ENCODE peak calls at places on chromosomes 5 and 9, in nine cellular contexts. J, E, D, U, W, G, A, X and R are unnamed samples.

GRCh38 chr5:68504306-68504705 is 288.8 kb downstream of the PIK3R1 start:
- DNase-seq in J (no peak), E (no peak), D (no peak), U (no peak), W (no peak), G (no peak), A (no peak), X (no peak), R (no peak)

GRCh38 chr5:80184235-80185023 is 71.4 kb downstream of the SERINC5 start:
- DNase-seq in J (no peak), E (no peak), D (no peak), U (no peak), W (no peak), G (no peak), A (no peak), X (peak), R (no peak)

GRCh38 chr5:33105521-33105941 is 335.2 kb upstream of the TARS1 start:
- DNase-seq in J (no peak), E (no peak), D (no peak), U (no peak), W (peak), G (no peak), A (no peak), X (peak), R (no peak)

GRCh38 chr9:7298123-7298522 is 501.5 kb downstream of the DMAC1 start:
- DNase-seq in J (no peak), E (no peak), D (no peak), U (no peak), W (no peak), G (no peak), A (peak), X (no peak), R (no peak)

GRCh38 chr9:6763244-6763643 is 5.5 kb downstream of the KDM4C start:
- DNase-seq in J (no peak), E (no peak), D (no peak), U (no peak), W (no peak), G (no peak), A (no peak), X (no peak), R (no peak)

GRCh38 chr5:88536146-88536545 is 267.5 kb upstream of the TMEM161B start:
- DNase-seq in J (no peak), E (no peak), D (no peak), U (no peak), W (no peak), G (no peak), A (no peak), X (peak), R (no peak)

GRCh38 chr9:3931996-3932906 is 367.6 kb downstream of the GLIS3 start:
- DNase-seq in J (no peak), E (no peak), D (no peak), U (no peak), W (peak), G (no peak), A (no peak), X (peak), R (no peak)

GRCh38 chr9:19136129-19136528 is 8.8 kb upstream of the PLIN2 start:
- DNase-seq in J (no peak), E (no peak), D (no peak), U (no peak), W (no peak), G (no peak), A (no peak), X (no peak), R (no peak)

GRCh38 chr9:35826071-35826701 is 2.3 kb downstream of the FAM221B start:
- DNase-seq in J (peak), E (no peak), D (peak), U (no peak), W (peak), G (peak), A (peak), X (peak), R (no peak)

GRCh38 chr9:121857941-121858340 is 206.5 kb downstream of the DAB2IP start:
- DNase-seq in J (no peak), E (no peak), D (no peak), U (no peak), W (no peak), G (peak), A (no peak), X (no peak), R (no peak)

GRCh38 chr5:180387798-180388197 is 34.7 kb upstream of the GFPT2 start:
- DNase-seq in J (no peak), E (no peak), D (no peak), U (no peak), W (no peak), G (no peak), A (no peak), X (no peak), R (no peak)

GRCh38 chr5:111963555-111963954 is 206.6 kb upstream of the NREP start:
- DNase-seq in J (no peak), E (no peak), D (no peak), U (no peak), W (no peak), G (no peak), A (no peak), X (no peak), R (no peak)

GRCh38 chr5:122102825-122103224 is 24.8 kb upstream of the LOX start:
- DNase-seq in J (no peak), E (no peak), D (no peak), U (no peak), W (peak), G (no peak), A (no peak), X (peak), R (no peak)

GRCh38 chr9:89739531-89740315 is 134.9 kb downstream of the GADD45G start:
- DNase-seq in J (no peak), E (no peak), D (peak), U (no peak), W (no peak), G (no peak), A (peak), X (no peak), R (no peak)